ENCODE peak calls at places on chromosomes 2 and 18, in seven cellular contexts. One of them, this sample, is unnamed. For H3K9me3, the result is how much of the 10 kb centered on the place peaks cover.

GRCh38 chr2:118641711-118642110 is 205.7 kb downstream of the EN1 start:
- DNase-seq in osteoblast: no peak
- DNase-seq in K562: no peak
- DNase-seq in HCT116: no peak
- DNase-seq in DND-41: no peak
- DNase-seq in OCI-LY7: no peak
- DNase-seq in H9: no peak
- DNase-seq in this sample: no peak

GRCh38 chr2:238449241-238449640 is 22.5 kb downstream of the ASB1 start:
- DNase-seq in osteoblast: no peak
- DNase-seq in K562: no peak
- DNase-seq in HCT116: no peak
- DNase-seq in DND-41: no peak
- DNase-seq in OCI-LY7: no peak
- DNase-seq in H9: no peak
- DNase-seq in this sample: no peak

GRCh38 chr18:49476664-49477411 is 10.2 kb downstream of the C18orf32 start:
- DNase-seq in osteoblast: peak
- DNase-seq in K562: no peak
- DNase-seq in HCT116: no peak
- DNase-seq in DND-41: no peak
- DNase-seq in OCI-LY7: no peak
- DNase-seq in H9: no peak
- DNase-seq in this sample: no peak

GRCh38 chr2:81093031-81093430 is 788.5 kb upstream of the LRRTM1 start:
- DNase-seq in osteoblast: no peak
- DNase-seq in K562: no peak
- DNase-seq in HCT116: no peak
- DNase-seq in DND-41: no peak
- DNase-seq in OCI-LY7: no peak
- DNase-seq in H9: no peak
- DNase-seq in this sample: no peak

GRCh38 chr18:8699948-8700347 is 5.4 kb upstream of the MTCL1 start:
- DNase-seq in osteoblast: no peak
- DNase-seq in K562: no peak
- DNase-seq in HCT116: no peak
- DNase-seq in DND-41: no peak
- DNase-seq in OCI-LY7: no peak
- DNase-seq in H9: no peak
- DNase-seq in this sample: no peak

GRCh38 chr2:239839306-239839705 is 185.8 kb downstream of the NDUFA10 start:
- DNase-seq in osteoblast: no peak
- DNase-seq in K562: no peak
- DNase-seq in HCT116: no peak
- DNase-seq in DND-41: peak
- DNase-seq in OCI-LY7: no peak
- DNase-seq in H9: no peak
- DNase-seq in this sample: no peak

GRCh38 chr2:71564790-71565189 is 111.4 kb downstream of the DYSF start:
- DNase-seq in osteoblast: no peak
- DNase-seq in K562: no peak
- DNase-seq in HCT116: no peak
- DNase-seq in DND-41: no peak
- DNase-seq in OCI-LY7: no peak
- DNase-seq in H9: no peak
- DNase-seq in this sample: no peak

GRCh38 chr18:58438161-58438983 is 190.5 kb downstream of the ALPK2 start:
- DNase-seq in osteoblast: no peak
- DNase-seq in K562: no peak
- DNase-seq in HCT116: no peak
- DNase-seq in DND-41: peak
- DNase-seq in OCI-LY7: peak
- DNase-seq in H9: no peak
- DNase-seq in this sample: peak

GRCh38 chr2:172084734-172085459 is 410 bp upstream of the DLX1 start:
- DNase-seq in osteoblast: peak
- DNase-seq in K562: peak
- DNase-seq in HCT116: peak
- DNase-seq in DND-41: peak
- DNase-seq in OCI-LY7: peak
- DNase-seq in H9: peak
- DNase-seq in this sample: peak

GRCh38 chr2:64637931-64638330 is 15.8 kb downstream of the SERTAD2 start:
- DNase-seq in osteoblast: no peak
- DNase-seq in K562: peak
- DNase-seq in HCT116: no peak
- DNase-seq in DND-41: no peak
- DNase-seq in OCI-LY7: no peak
- DNase-seq in H9: no peak
- DNase-seq in this sample: no peak

DNA sequence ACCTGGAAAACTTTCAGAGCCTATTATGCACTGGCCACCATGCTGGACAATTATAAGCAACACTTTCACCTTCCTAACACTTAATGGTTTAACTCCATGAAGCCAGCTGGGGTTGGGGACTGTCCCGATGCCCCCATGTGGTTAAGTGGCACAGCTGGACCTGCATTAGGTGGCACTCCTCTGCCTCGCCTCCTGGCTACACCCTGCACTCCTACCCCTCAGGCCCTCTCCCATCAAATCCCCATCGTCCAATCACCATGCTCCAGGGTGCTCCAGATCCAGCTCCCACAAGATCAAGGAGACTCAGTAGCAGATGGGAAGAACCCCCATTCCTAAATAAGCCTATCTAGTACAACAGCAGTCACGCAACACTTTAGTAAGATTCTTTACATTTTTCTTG is 53.8 kb downstream of the HDLBP start:
- DNase-seq in osteoblast: peak
- DNase-seq in K562: no peak
- DNase-seq in HCT116: no peak
- DNase-seq in DND-41: no peak
- DNase-seq in OCI-LY7: no peak
- DNase-seq in H9: peak
- DNase-seq in this sample: no peak
- TF ChIP-seq CTCF in osteoblast: no peak
- TF ChIP-seq CTCF in K562: no peak
- TF ChIP-seq CTCF in HCT116: no peak
- TF ChIP-seq CTCF in DND-41: no peak
- TF ChIP-seq CTCF in OCI-LY7: no peak
- TF ChIP-seq CTCF in H9: no peak
- TF ChIP-seq CTCF in this sample: no peak

GRCh38 chr2:84478867-84479266 is 19.8 kb upstream of the SUCLG1 start:
- DNase-seq in osteoblast: no peak
- DNase-seq in K562: no peak
- DNase-seq in HCT116: no peak
- DNase-seq in DND-41: no peak
- DNase-seq in OCI-LY7: no peak
- DNase-seq in H9: no peak
- DNase-seq in this sample: no peak
- H3K9me3 ChIP-seq in osteoblast: under half
- H3K9me3 ChIP-seq in K562: under half
- H3K9me3 ChIP-seq in HCT116: under half
- H3K9me3 ChIP-seq in DND-41: under half
- H3K9me3 ChIP-seq in OCI-LY7: under half
- H3K9me3 ChIP-seq in H9: under half
- H3K9me3 ChIP-seq in this sample: under half

GRCh38 chr2:207316484-207316883 is 150.7 kb upstream of the KLF7 start:
- DNase-seq in osteoblast: no peak
- DNase-seq in K562: no peak
- DNase-seq in HCT116: no peak
- DNase-seq in DND-41: no peak
- DNase-seq in OCI-LY7: no peak
- DNase-seq in H9: no peak
- DNase-seq in this sample: no peak

GRCh38 chr2:207315131-207315530 is 149.4 kb upstream of the KLF7 start:
- DNase-seq in osteoblast: no peak
- DNase-seq in K562: no peak
- DNase-seq in HCT116: no peak
- DNase-seq in DND-41: no peak
- DNase-seq in OCI-LY7: no peak
- DNase-seq in H9: no peak
- DNase-seq in this sample: no peak

GRCh38 chr2:207318071-207318683 is 152.4 kb upstream of the KLF7 start:
- DNase-seq in osteoblast: no peak
- DNase-seq in K562: no peak
- DNase-seq in HCT116: no peak
- DNase-seq in DND-41: no peak
- DNase-seq in OCI-LY7: no peak
- DNase-seq in H9: no peak
- DNase-seq in this sample: no peak

GRCh38 chr2:207317358-207317984 is 151.7 kb upstream of the KLF7 start:
- DNase-seq in osteoblast: no peak
- DNase-seq in K562: no peak
- DNase-seq in HCT116: peak
- DNase-seq in DND-41: no peak
- DNase-seq in OCI-LY7: no peak
- DNase-seq in H9: no peak
- DNase-seq in this sample: no peak

DNA sequence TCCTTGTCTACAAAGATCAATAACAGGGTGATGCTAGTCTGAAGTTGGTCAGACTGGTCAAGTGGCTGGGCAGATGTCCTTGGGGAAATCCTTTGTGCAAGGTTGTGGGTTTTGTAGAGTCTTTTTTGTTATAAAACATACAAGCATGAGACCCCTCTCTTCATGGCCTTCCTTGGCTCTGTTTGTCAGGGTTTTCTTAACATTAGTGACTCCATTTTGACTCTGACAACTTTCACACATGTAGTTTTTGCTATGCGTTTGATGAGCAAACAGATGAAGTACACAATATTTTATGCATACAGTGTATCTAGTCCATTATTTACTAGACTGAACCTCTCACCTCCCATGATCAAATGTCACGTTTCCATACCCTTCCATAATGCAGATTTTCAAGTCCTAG is 151.2 kb upstream of the KLF7 start:
- DNase-seq in osteoblast: no peak
- DNase-seq in K562: no peak
- DNase-seq in HCT116: no peak
- DNase-seq in DND-41: no peak
- DNase-seq in OCI-LY7: no peak
- DNase-seq in H9: no peak
- DNase-seq in this sample: no peak
- H2AFZ ChIP-seq in osteoblast: no peak
- H2AFZ ChIP-seq in K562: no peak
- H2AFZ ChIP-seq in HCT116: no peak
- H2AFZ ChIP-seq in DND-41: no peak
- H2AFZ ChIP-seq in OCI-LY7: no peak
- H2AFZ ChIP-seq in H9: no peak
- H2AFZ ChIP-seq in this sample: no peak

DNA sequence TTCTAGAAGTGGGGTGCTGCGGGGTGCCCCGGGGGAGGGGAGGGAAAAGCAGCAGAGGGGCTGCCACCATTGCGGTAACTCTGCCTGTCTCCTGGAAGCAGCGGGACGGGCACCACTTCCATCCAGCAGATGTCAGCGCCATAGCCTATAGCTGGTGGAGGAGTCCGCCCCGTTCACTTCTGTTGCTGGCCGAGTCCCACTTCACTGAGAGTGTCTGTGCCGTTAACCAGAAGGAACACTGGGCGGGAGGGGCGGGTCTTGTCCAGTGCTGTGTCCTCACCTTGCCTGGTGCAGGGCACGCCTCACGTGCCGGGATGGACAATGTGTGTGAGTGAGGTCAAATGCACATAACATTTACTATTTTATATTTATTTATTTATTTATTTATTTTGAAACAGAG is 19.3 kb upstream of the ODC1 start:
- DNase-seq in osteoblast: no peak
- DNase-seq in K562: no peak
- DNase-seq in HCT116: no peak
- DNase-seq in DND-41: no peak
- DNase-seq in OCI-LY7: no peak
- DNase-seq in H9: no peak
- DNase-seq in this sample: peak
- TF ChIP-seq CTCF in osteoblast: no peak
- TF ChIP-seq CTCF in K562: no peak
- TF ChIP-seq CTCF in HCT116: peak
- TF ChIP-seq CTCF in DND-41: no peak
- TF ChIP-seq CTCF in OCI-LY7: no peak
- TF ChIP-seq CTCF in H9: peak
- TF ChIP-seq CTCF in this sample: peak

GRCh38 chr2:230520875-230521155 is 104.8 kb downstream of the SP100 start:
- DNase-seq in osteoblast: no peak
- DNase-seq in K562: no peak
- DNase-seq in HCT116: no peak
- DNase-seq in DND-41: no peak
- DNase-seq in OCI-LY7: no peak
- DNase-seq in H9: no peak
- DNase-seq in this sample: no peak
- H3K9me3 ChIP-seq in osteoblast: under half
- H3K9me3 ChIP-seq in K562: under half
- H3K9me3 ChIP-seq in HCT116: under half
- H3K9me3 ChIP-seq in DND-41: under half
- H3K9me3 ChIP-seq in OCI-LY7: under half
- H3K9me3 ChIP-seq in H9: under half
- H3K9me3 ChIP-seq in this sample: under half

GRCh38 chr2:67839668-67840067 is 223.1 kb downstream of the C1D start:
- DNase-seq in osteoblast: no peak
- DNase-seq in K562: no peak
- DNase-seq in HCT116: no peak
- DNase-seq in DND-41: no peak
- DNase-seq in OCI-LY7: no peak
- DNase-seq in H9: no peak
- DNase-seq in this sample: no peak
- H2AFZ ChIP-seq in osteoblast: no peak
- H2AFZ ChIP-seq in K562: no peak
- H2AFZ ChIP-seq in HCT116: no peak
- H2AFZ ChIP-seq in DND-41: no peak
- H2AFZ ChIP-seq in OCI-LY7: no peak
- H2AFZ ChIP-seq in H9: no peak
- H2AFZ ChIP-seq in this sample: no peak